ENCODE peak calls at places on chromosome 10, in seven cellular contexts. One of them, this sample, is unnamed.

GRCh38 chr10:71639412-71639719 is 80.2 kb downstream of the C10orf105 start:
- DNase-seq in AG04450: no peak
- DNase-seq in HCT116: no peak
- DNase-seq in HT-29: peak
- DNase-seq in activated CD8-positive, alpha-beta memory T cell treated with anti-CD3 and anti-CD28 coated beads, Interleukin-2, amount 50 U/mL, for 48 hours: no peak
- DNase-seq in NCI-H1092: no peak
- DNase-seq in central memory CD4-positive, alpha-beta T cell: no peak
- DNase-seq in this sample: no peak

GRCh38 chr10:133292919-133293809 is 15.5 kb downstream of the TUBGCP2 start:
- DNase-seq in AG04450: no peak
- DNase-seq in HCT116: no peak
- DNase-seq in HT-29: no peak
- DNase-seq in activated CD8-positive, alpha-beta memory T cell treated with anti-CD3 and anti-CD28 coated beads, Interleukin-2, amount 50 U/mL, for 48 hours: no peak
- DNase-seq in NCI-H1092: no peak
- DNase-seq in central memory CD4-positive, alpha-beta T cell: no peak
- DNase-seq in this sample: no peak

GRCh38 chr10:124273141-124273540 is 145.6 kb downstream of the OAT start:
- DNase-seq in AG04450: no peak
- DNase-seq in HCT116: no peak
- DNase-seq in HT-29: no peak
- DNase-seq in activated CD8-positive, alpha-beta memory T cell treated with anti-CD3 and anti-CD28 coated beads, Interleukin-2, amount 50 U/mL, for 48 hours: no peak
- DNase-seq in NCI-H1092: no peak
- DNase-seq in central memory CD4-positive, alpha-beta T cell: no peak
- DNase-seq in this sample: no peak

GRCh38 chr10:26969145-26969926 is 108.6 kb upstream of the ABI1 start:
- DNase-seq in AG04450: no peak
- DNase-seq in HCT116: no peak
- DNase-seq in HT-29: no peak
- DNase-seq in activated CD8-positive, alpha-beta memory T cell treated with anti-CD3 and anti-CD28 coated beads, Interleukin-2, amount 50 U/mL, for 48 hours: no peak
- DNase-seq in NCI-H1092: no peak
- DNase-seq in central memory CD4-positive, alpha-beta T cell: no peak
- DNase-seq in this sample: no peak

GRCh38 chr10:114577133-114577532 is 80.9 kb downstream of the ABLIM1 start:
- DNase-seq in AG04450: peak
- DNase-seq in HCT116: no peak
- DNase-seq in HT-29: no peak
- DNase-seq in activated CD8-positive, alpha-beta memory T cell treated with anti-CD3 and anti-CD28 coated beads, Interleukin-2, amount 50 U/mL, for 48 hours: no peak
- DNase-seq in NCI-H1092: no peak
- DNase-seq in central memory CD4-positive, alpha-beta T cell: no peak
- DNase-seq in this sample: no peak

GRCh38 chr10:20256969-20257368 is 440.7 kb downstream of the PLXDC2 start:
- DNase-seq in AG04450: no peak
- DNase-seq in HCT116: no peak
- DNase-seq in HT-29: no peak
- DNase-seq in activated CD8-positive, alpha-beta memory T cell treated with anti-CD3 and anti-CD28 coated beads, Interleukin-2, amount 50 U/mL, for 48 hours: no peak
- DNase-seq in NCI-H1092: no peak
- DNase-seq in central memory CD4-positive, alpha-beta T cell: no peak
- DNase-seq in this sample: no peak

GRCh38 chr10:7408494-7409044 is 2.3 kb downstream of the SFMBT2 start:
- DNase-seq in AG04450: no peak
- DNase-seq in HCT116: no peak
- DNase-seq in HT-29: no peak
- DNase-seq in activated CD8-positive, alpha-beta memory T cell treated with anti-CD3 and anti-CD28 coated beads, Interleukin-2, amount 50 U/mL, for 48 hours: peak
- DNase-seq in NCI-H1092: no peak
- DNase-seq in central memory CD4-positive, alpha-beta T cell: peak
- DNase-seq in this sample: no peak

GRCh38 chr10:16520900-16521299 is 779 bp downstream of the C1QL3 start:
- DNase-seq in AG04450: no peak
- DNase-seq in HCT116: no peak
- DNase-seq in HT-29: no peak
- DNase-seq in activated CD8-positive, alpha-beta memory T cell treated with anti-CD3 and anti-CD28 coated beads, Interleukin-2, amount 50 U/mL, for 48 hours: peak
- DNase-seq in NCI-H1092: no peak
- DNase-seq in central memory CD4-positive, alpha-beta T cell: no peak
- DNase-seq in this sample: no peak

GRCh38 chr10:72027498-72027897 is 60.9 kb downstream of the SPOCK2 start:
- DNase-seq in AG04450: no peak
- DNase-seq in HCT116: peak
- DNase-seq in HT-29: no peak
- DNase-seq in activated CD8-positive, alpha-beta memory T cell treated with anti-CD3 and anti-CD28 coated beads, Interleukin-2, amount 50 U/mL, for 48 hours: no peak
- DNase-seq in NCI-H1092: no peak
- DNase-seq in central memory CD4-positive, alpha-beta T cell: no peak
- DNase-seq in this sample: no peak

GRCh38 chr10:35306852-35307251 is 29.5 kb upstream of the CCNY start:
- DNase-seq in AG04450: no peak
- DNase-seq in HCT116: no peak
- DNase-seq in HT-29: peak
- DNase-seq in activated CD8-positive, alpha-beta memory T cell treated with anti-CD3 and anti-CD28 coated beads, Interleukin-2, amount 50 U/mL, for 48 hours: peak
- DNase-seq in NCI-H1092: no peak
- DNase-seq in central memory CD4-positive, alpha-beta T cell: no peak
- DNase-seq in this sample: no peak

GRCh38 chr10:101014966-101015581 is 15.5 kb downstream of the LZTS2 start:
- DNase-seq in AG04450: peak
- DNase-seq in HCT116: no peak
- DNase-seq in HT-29: peak
- DNase-seq in activated CD8-positive, alpha-beta memory T cell treated with anti-CD3 and anti-CD28 coated beads, Interleukin-2, amount 50 U/mL, for 48 hours: no peak
- DNase-seq in NCI-H1092: no peak
- DNase-seq in central memory CD4-positive, alpha-beta T cell: no peak
- DNase-seq in this sample: no peak

GRCh38 chr10:13978844-13979227 is 351.9 kb downstream of the FRMD4A start:
- DNase-seq in AG04450: no peak
- DNase-seq in HCT116: no peak
- DNase-seq in HT-29: no peak
- DNase-seq in activated CD8-positive, alpha-beta memory T cell treated with anti-CD3 and anti-CD28 coated beads, Interleukin-2, amount 50 U/mL, for 48 hours: no peak
- DNase-seq in NCI-H1092: no peak
- DNase-seq in central memory CD4-positive, alpha-beta T cell: no peak
- DNase-seq in this sample: no peak

GRCh38 chr10:15141136-15142067 is 27.1 kb downstream of the NMT2 start:
- DNase-seq in AG04450: no peak
- DNase-seq in HCT116: no peak
- DNase-seq in HT-29: no peak
- DNase-seq in activated CD8-positive, alpha-beta memory T cell treated with anti-CD3 and anti-CD28 coated beads, Interleukin-2, amount 50 U/mL, for 48 hours: no peak
- DNase-seq in NCI-H1092: no peak
- DNase-seq in central memory CD4-positive, alpha-beta T cell: no peak
- DNase-seq in this sample: no peak

GRCh38 chr10:62093863-62094291 is 174.8 kb downstream of the RTKN2 start:
- DNase-seq in AG04450: peak
- DNase-seq in HCT116: no peak
- DNase-seq in HT-29: no peak
- DNase-seq in activated CD8-positive, alpha-beta memory T cell treated with anti-CD3 and anti-CD28 coated beads, Interleukin-2, amount 50 U/mL, for 48 hours: no peak
- DNase-seq in NCI-H1092: no peak
- DNase-seq in central memory CD4-positive, alpha-beta T cell: no peak
- DNase-seq in this sample: no peak

GRCh38 chr10:70749756-70750155 is 35.4 kb downstream of the TBATA start:
- DNase-seq in AG04450: no peak
- DNase-seq in HCT116: no peak
- DNase-seq in HT-29: no peak
- DNase-seq in activated CD8-positive, alpha-beta memory T cell treated with anti-CD3 and anti-CD28 coated beads, Interleukin-2, amount 50 U/mL, for 48 hours: no peak
- DNase-seq in NCI-H1092: no peak
- DNase-seq in central memory CD4-positive, alpha-beta T cell: no peak
- DNase-seq in this sample: no peak

This sample was measured in DMS79.